ENCODE peak calls at places on chromosome 3, in ten cellular contexts. H is PC-3, M is substantia nigra, K is fibroblast of lung, F is left ventricle myocardium inferior, S is aorta, W is heart right ventricle, I is WERI-Rb-1, Y is caudate nucleus, D is adrenal gland. U is an unnamed sample.

GRCh38 chr3:117998071-117998470 is 1036.6 kb downstream of the IGSF11 start:
- DNase-seq in H (no peak), Y (no peak), W (no peak), S (no peak), K (no peak), M (no peak), F (no peak), I (no peak), D (no peak), U (no peak)

GRCh38 chr3:133927543-133928066 is 31.9 kb upstream of the RAB6B start:
- DNase-seq in H (peak; percentile 19), Y (peak; percentile 27), D (peak; percentile 38), F (peak; percentile 70), S (peak; percentile 92), M (no peak), W (peak; percentile 73), K (peak; percentile 29), I (peak; percentile 46), U (peak; percentile 65)

GRCh38 chr3:157282261-157283191 is 122.6 kb upstream of the CCNL1 start:
- DNase-seq in D (peak; percentile 41), S (no peak), Y (no peak), H (peak; percentile 56), W (no peak), M (no peak), I (no peak), F (no peak), K (peak; percentile 95), U (no peak)

GRCh38 chr3:73411545-73411944 is 213.2 kb downstream of the PDZRN3 start:
- DNase-seq in W (no peak), K (no peak), I (no peak), M (no peak), F (no peak), D (no peak), Y (no peak), S (no peak), H (no peak), U (no peak)

GRCh38 chr3:108838411-108838810 is 15.8 kb downstream of the TRAT1 start:
- DNase-seq in M (no peak), Y (no peak), S (no peak), F (no peak), H (no peak), K (no peak), W (no peak), D (no peak), I (no peak), U (no peak)

GRCh38 chr3:184691397-184692131 is 20.3 kb downstream of the MAGEF1 start:
- DNase-seq in W (no peak), Y (no peak), K (peak; percentile 51), M (peak; percentile 46), S (no peak), D (no peak), F (no peak), H (no peak), I (no peak), U (no peak)

GRCh38 chr3:49788056-49788455 is 1.7 kb upstream of the IP6K1 start:
- DNase-seq in M (no peak), Y (no peak), K (no peak), F (no peak), I (no peak), S (peak; percentile 31), H (no peak), W (no peak), D (peak; percentile 11), U (peak; percentile 24)

GRCh38 chr3:137770066-137770805 is 6.1 kb downstream of the SOX14 start:
- DNase-seq in D (no peak), H (no peak), K (no peak), F (no peak), W (no peak), S (no peak), M (no peak), Y (no peak), I (no peak), U (no peak)

GRCh38 chr3:13034109-13034800 is 39.0 kb downstream of the IQSEC1 start:
- DNase-seq in K (no peak), D (no peak), W (no peak), S (no peak), Y (no peak), M (no peak), F (no peak), H (no peak), I (no peak), U (peak; percentile 27)

GRCh38 chr3:170701696-170702678 is 116.1 kb upstream of the SLC7A14 start:
- DNase-seq in Y (no peak), S (no peak), M (no peak), D (no peak), H (no peak), F (no peak), K (no peak), I (no peak), W (no peak), U (no peak)

GRCh38 chr3:37243811-37244748 is 69.7 kb upstream of the LRRFIP2 start:
- DNase-seq in D (peak; percentile 94), K (peak; percentile 69), W (peak; percentile 78), M (peak; percentile 58), H (peak; percentile 95), Y (peak; percentile 44), S (peak; percentile 96), I (peak; percentile 69), F (peak; percentile 85), U (peak; percentile 88)

GRCh38 chr3:171055336-171056178 is 29.0 kb upstream of the SLC2A2 start:
- DNase-seq in S (no peak), W (no peak), M (no peak), H (peak; percentile 94), F (no peak), D (no peak), K (peak; percentile 50), I (no peak), Y (no peak), U (no peak)

GRCh38 chr3:129602309-129602708 is 4.2 kb downstream of the PLXND1 start:
- DNase-seq in S (no peak), F (no peak), I (peak; percentile 39), D (no peak), M (no peak), H (no peak), W (no peak), K (no peak), Y (no peak), U (no peak)

GRCh38 chr3:25897019-25897418 is 107.1 kb downstream of the OXSM start:
- DNase-seq in S (no peak), I (peak; percentile 32), Y (no peak), W (no peak), D (peak; percentile 13), K (no peak), F (no peak), M (no peak), H (peak; percentile 69), U (no peak)

GRCh38 chr3:140249188-140249587 is 314.2 kb downstream of the CLSTN2 start:
- DNase-seq in S (no peak), H (no peak), W (no peak), F (no peak), I (no peak), Y (no peak), M (no peak), D (no peak), K (no peak), U (no peak)

DNA sequence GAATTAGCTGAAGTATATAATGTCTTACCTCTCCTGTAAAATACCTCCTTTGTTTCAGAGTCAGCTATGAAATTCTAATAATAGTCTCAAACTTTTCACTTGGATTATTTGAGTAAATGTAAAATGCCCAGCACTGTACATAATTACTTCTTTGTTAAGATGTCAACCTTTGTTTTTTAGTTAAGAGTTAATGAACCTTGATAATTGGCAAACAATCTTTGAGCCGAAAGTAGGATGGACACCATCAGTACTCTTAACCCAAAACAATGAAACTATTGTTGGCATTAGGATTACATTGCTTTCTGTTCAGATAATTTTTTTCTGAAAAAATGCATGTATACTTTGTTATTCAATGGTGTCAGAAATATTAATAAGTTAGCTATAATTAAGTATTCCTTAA is 3.0 kb upstream of the NECTIN3 start:
- DNase-seq in Y (no peak), D (no peak), W (no peak), K (no peak), M (no peak), F (no peak), S (no peak), I (no peak), H (no peak), U (no peak)
- H3K27ac ChIP-seq in Y (no peak overlapping the region), D (no peak overlapping the region), W (no peak overlapping the region), K (no peak overlapping the region), M (no peak overlapping the region), F (no peak overlapping the region), S (no peak overlapping the region), I (no peak overlapping the region), H (no peak overlapping the region), U (no peak overlapping the region)

GRCh38 chr3:187746479-187747335 is 1.4 kb upstream of the BCL6 start:
- DNase-seq in D (peak; percentile 49), H (peak; percentile 21), Y (peak; percentile 7), M (no peak), K (peak; percentile 50), S (no peak), W (no peak), F (no peak), I (no peak), U (no peak)
- H3K27ac ChIP-seq in D (peak overlapping the region; percentile 100), H (no peak overlapping the region), Y (peak overlapping the region; percentile 100), M (peak overlapping the region; percentile 99), K (peak overlapping the region; percentile 93), S (peak overlapping the region; percentile 65), W (peak overlapping the region; percentile 99), F (peak overlapping the region; percentile 99), I (no peak overlapping the region), U (peak overlapping the region; percentile 99)

GRCh38 chr3:124260206-124260915 is 268.4 kb upstream of the ROPN1 start:
- DNase-seq in F (peak; percentile 54), W (peak; percentile 32), K (peak; percentile 95), H (peak; percentile 72), Y (no peak), M (peak; percentile 37), D (peak; percentile 87), S (peak; percentile 89), I (no peak), U (no peak)
- H3K27ac ChIP-seq in F (peak overlapping the region; percentile 23), W (no peak overlapping the region), K (no peak overlapping the region), H (no peak overlapping the region), Y (no peak overlapping the region), M (no peak overlapping the region), D (no peak overlapping the region), S (peak overlapping the region; percentile 92), I (no peak overlapping the region), U (no peak overlapping the region)

GRCh38 chr3:124599147-124599765 is 131.0 kb upstream of the UMPS start:
- DNase-seq in S (no peak), H (no peak), D (no peak), M (no peak), F (no peak), I (no peak), K (no peak), W (no peak), Y (no peak), U (no peak)

GRCh38 chr3:124600765-124601164 is 129.5 kb upstream of the UMPS start:
- DNase-seq in K (no peak), F (no peak), H (peak; percentile 67), D (no peak), M (no peak), Y (no peak), S (no peak), W (no peak), I (no peak), U (no peak)

GRCh38 chr3:124602986-124603627 is 127.1 kb upstream of the UMPS start:
- DNase-seq in I (no peak), K (no peak), Y (no peak), M (no peak), H (no peak), F (no peak), S (no peak), D (no peak), W (no peak), U (no peak)

GRCh38 chr3:124599779-124600693 is 130.2 kb upstream of the UMPS start:
- DNase-seq in I (no peak), K (peak; percentile 3), Y (no peak), D (no peak), M (no peak), H (peak; percentile 99), F (no peak), S (no peak), W (no peak), U (no peak)

GRCh38 chr3:124601189-124601588 is 129.1 kb upstream of the UMPS start:
- DNase-seq in Y (no peak), S (no peak), W (no peak), K (peak; percentile 27), F (no peak), D (no peak), M (no peak), I (no peak), H (peak; percentile 94), U (no peak)
- H3K27ac ChIP-seq in Y (no peak overlapping the region), S (peak overlapping the region; percentile 25), W (peak overlapping the region; percentile 31), K (no peak overlapping the region), F (peak overlapping the region; percentile 84), D (no peak overlapping the region), M (no peak overlapping the region), I (no peak overlapping the region), H (peak overlapping the region; percentile 84), U (no peak overlapping the region)